ENCODE peak calls at places on chromosomes 5 and 9, in four cellular contexts. J is mesenchymal stem cell, G is H1, F is neuronal stem cell. B is an unnamed sample. For H3K79me1, the result is how much of the 10 kb centered on the place peaks cover.

GRCh38 chr5:133969654-133970324 is 1.4 kb upstream of the C5orf15 start:
- DNase-seq in G (no peak), F (no peak), J (peak), B (no peak)

GRCh38 chr9:127085186-127085585 is 37.2 kb downstream of the ANGPTL2 start:
- DNase-seq in J (no peak), G (no peak), F (no peak), B (no peak)

GRCh38 chr9:87672586-87672985 is 53.3 kb upstream of the CTSL start:
- DNase-seq in F (no peak), J (no peak), G (no peak), B (peak)

GRCh38 chr5:96120120-96120519 is 158.5 kb upstream of the ELL2 start:
- DNase-seq in G (no peak), F (no peak), J (no peak), B (no peak)

GRCh38 chr9:126443144-126443543 is 116.5 kb downstream of the MVB12B start:
- DNase-seq in J (no peak), F (no peak), G (no peak), B (peak)

GRCh38 chr5:31479706-31480105 is 52.2 kb downstream of the DROSHA start:
- DNase-seq in F (no peak), J (no peak), G (no peak), B (no peak)

GRCh38 chr5:180914646-180915045 is 15.7 kb downstream of the BTNL8 start:
- DNase-seq in J (no peak), F (no peak), G (no peak), B (no peak)

GRCh38 chr5:68368686-68369359 is 153.3 kb downstream of the PIK3R1 start:
- DNase-seq in F (no peak), G (no peak), J (no peak), B (no peak)

GRCh38 chr9:3246231-3246630 is 279.6 kb downstream of the RFX3 start:
- DNase-seq in J (no peak), F (no peak), G (no peak), B (no peak)

GRCh38 chr5:115816226-115817042 is at the start of gene CDO1:
- DNase-seq in F (peak), G (peak), J (peak), B (peak)

GRCh38 chr9:3502560-3503398 is 23.0 kb downstream of the RFX3 start:
- DNase-seq in G (no peak), F (no peak), J (no peak), B (no peak)

GRCh38 chr9:70421272-70422180 is 7.1 kb upstream of the KLF9 start:
- DNase-seq in G (no peak), J (peak), F (no peak), B (no peak)

GRCh38 chr5:124022966-124023365 is 511.0 kb downstream of the CSNK1G3 start:
- DNase-seq in J (no peak), G (no peak), F (no peak), B (no peak)

GRCh38 chr9:122498883-122499288 is 11.7 kb upstream of the OR1J2 start:
- DNase-seq in G (peak), J (peak), F (no peak), B (peak)

GRCh38 chr5:25416960-25417359 is 772.2 kb upstream of the CDH10 start:
- DNase-seq in G (no peak), J (no peak), F (no peak), B (no peak)

GRCh38 chr5:141882594-141883183 is 4.5 kb upstream of the PCDH1 start:
- DNase-seq in G (no peak), F (no peak), J (no peak), B (peak)

GRCh38 chr9:95316794-95317118 is 753 bp downstream of the FANCC start:
- DNase-seq in J (peak), F (peak), G (peak), B (peak)

GRCh38 chr5:133469252-133469651 is 143.1 kb downstream of the FSTL4 start:
- DNase-seq in G (no peak), F (no peak), J (no peak), B (no peak)

GRCh38 chr5:133404724-133405123 is 207.6 kb downstream of the FSTL4 start:
- DNase-seq in F (no peak), J (no peak), G (no peak), B (peak)

GRCh38 chr9:109789582-109790360 is 9.8 kb downstream of the PALM2AKAP2 start:
- DNase-seq in F (no peak), G (no peak), J (no peak), B (no peak)

GRCh38 chr9:98978231-98978681 is 34.5 kb downstream of the COL15A1 start:
- DNase-seq in J (peak), G (no peak), F (peak), B (no peak)

GRCh38 chr5:109688647-109688998 is 1.1 kb upstream of the MAN2A1 start:
- DNase-seq in F (no peak), J (no peak), G (no peak), B (no peak)

GRCh38 chr9:133405508-133406009 is 12.3 kb downstream of the REXO4 start:
- DNase-seq in J (peak), F (no peak), G (no peak), B (no peak)

GRCh38 chr5:72156921-72157320 is 49.6 kb downstream of the MAP1B start:
- DNase-seq in G (no peak), J (peak), F (no peak), B (no peak)
- H3K79me1 ChIP-seq in G (under half), J (under half), F (under half), B (under half)

GRCh38 chr9:16873131-16873787 is 2.8 kb upstream of the BNC2 start:
- DNase-seq in F (no peak), G (no peak), J (peak), B (no peak)
- H2BK120ac ChIP-seq in F (no peak), G (no peak), J (no peak), B (no peak)

GRCh38 chr9:80501635-80502034 is 929.9 kb downstream of the TLE4 start:
- DNase-seq in J (peak), G (no peak), F (no peak), B (no peak)
- H2AFZ ChIP-seq in J (no peak), G (peak), F (no peak), B (no peak)

GRCh38 chr9:5512658-5513452 is 2.5 kb downstream of the PDCD1LG2 start:
- DNase-seq in F (no peak), G (no peak), J (no peak), B (no peak)
- H3K79me1 ChIP-seq in F (under half), G (under half), J (under half), B (under half)

DNA sequence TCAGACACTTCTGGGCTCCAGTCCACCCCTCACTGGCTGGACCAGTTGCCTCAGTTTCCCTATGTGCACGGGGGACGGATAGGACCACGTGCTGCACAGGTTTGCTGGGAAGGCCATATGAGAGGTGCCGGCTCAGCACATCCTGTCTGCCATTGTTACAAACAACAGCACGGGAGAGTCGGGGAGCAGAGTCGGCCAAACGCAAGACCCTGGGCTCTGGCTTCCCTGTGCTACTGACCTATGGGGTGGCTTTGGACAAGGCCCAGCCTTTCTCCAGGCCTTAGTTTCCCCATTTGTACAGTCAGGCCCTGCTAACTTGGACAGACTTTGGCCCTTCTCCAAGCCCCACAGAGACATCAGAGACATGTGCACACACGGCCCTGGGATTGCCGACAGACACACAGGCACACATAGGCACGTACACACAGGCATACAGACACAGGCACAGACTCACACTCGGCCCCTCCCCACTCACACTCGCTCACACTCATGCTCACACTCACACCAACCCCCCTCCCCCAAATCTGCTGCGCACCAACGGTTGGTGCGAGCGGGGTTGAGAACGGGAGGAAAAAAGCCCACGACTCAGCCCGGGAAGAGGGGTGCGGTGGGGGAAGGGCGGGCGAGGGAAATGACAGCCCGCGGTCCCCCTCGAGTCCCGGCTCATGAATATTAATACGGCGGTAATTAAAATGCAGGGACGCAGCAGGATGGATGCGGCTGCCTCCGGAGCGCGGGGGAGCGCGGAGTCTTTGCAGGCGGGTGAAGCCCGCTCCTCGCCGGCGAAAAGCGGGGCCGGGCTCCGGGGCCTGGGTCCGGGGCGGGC is 133.0 kb downstream of the C9orf50 start:
- DNase-seq in G (no peak), F (no peak), J (peak), B (no peak)
- H2BK120ac ChIP-seq in G (peak), F (peak), J (peak), B (no peak)

GRCh38 chr5:33592245-33592644 is 151.5 kb downstream of the TARS1 start:
- DNase-seq in J (no peak), G (no peak), F (no peak), B (no peak)

GRCh38 chr5:33583332-33583731 is 142.6 kb downstream of the TARS1 start:
- DNase-seq in F (no peak), G (no peak), J (no peak), B (no peak)

GRCh38 chr5:33594006-33594405 is 153.2 kb downstream of the TARS1 start:
- DNase-seq in J (no peak), G (no peak), F (no peak), B (no peak)

DNA sequence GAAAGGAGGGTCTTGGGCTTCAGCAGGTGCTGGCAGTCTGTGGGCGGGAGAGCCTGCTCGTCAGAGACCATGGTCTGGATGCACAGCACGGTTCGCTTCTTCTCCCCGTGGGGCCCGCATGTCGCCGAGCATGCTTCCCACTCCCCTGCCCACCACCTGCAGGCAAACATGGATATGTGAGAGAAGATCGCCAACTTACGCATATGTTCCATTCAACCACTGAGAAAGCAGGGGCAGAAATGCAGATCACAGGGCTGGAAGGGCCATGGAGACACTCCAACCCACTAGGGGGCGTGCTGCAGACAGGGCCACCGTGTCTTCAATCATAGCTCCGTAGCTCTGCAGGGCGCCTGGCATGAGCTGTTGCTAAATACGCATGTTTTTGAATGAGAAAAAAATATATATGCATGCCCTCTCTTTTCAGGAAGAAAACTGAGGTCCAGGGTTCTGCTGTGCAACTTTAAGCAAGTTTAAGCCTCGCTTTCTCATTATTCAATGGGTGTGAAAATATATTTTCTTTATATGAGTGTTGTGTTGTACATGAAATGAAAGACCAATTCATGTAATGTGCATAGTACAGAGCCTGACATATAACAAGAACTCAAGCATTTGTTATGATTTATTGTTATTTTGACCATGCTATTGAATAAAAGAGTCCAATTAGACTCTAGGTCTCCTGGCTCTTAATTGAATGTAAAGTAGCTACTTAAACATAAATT is 148.0 kb downstream of the TARS1 start:
- DNase-seq in J (no peak), G (peak), F (no peak), B (peak)
- H2AFZ ChIP-seq in J (no peak), G (peak), F (no peak), B (no peak)

GRCh38 chr9:91817106-91817492 is 132.9 kb downstream of the ROR2 start:
- DNase-seq in J (no peak), F (no peak), G (no peak), B (no peak)
- H3K79me1 ChIP-seq in J (under half), F (under half), G (under half), B (under half)

DNA sequence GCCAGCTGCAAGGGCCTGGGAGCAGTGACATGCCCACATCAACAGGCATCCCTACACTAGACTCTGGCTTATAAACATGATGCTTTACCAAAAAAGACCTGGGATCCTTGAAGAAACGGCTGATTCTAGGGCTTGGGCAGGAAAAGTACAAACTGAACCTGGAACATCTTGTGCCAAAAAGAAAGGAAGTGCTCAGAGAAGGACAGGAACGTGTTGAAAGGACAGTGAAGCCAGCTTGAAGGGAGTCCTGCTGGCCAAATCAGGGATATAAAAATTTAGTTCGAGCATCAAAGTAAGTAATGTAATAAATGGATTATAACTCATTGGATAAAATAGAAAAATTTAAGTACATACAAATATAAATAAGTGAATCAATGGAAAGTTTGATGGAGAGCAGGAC is 58.1 kb downstream of the ALDH7A1 start:
- DNase-seq in F (no peak), J (no peak), G (no peak), B (no peak)
- H2BK120ac ChIP-seq in F (no peak), J (no peak), G (no peak), B (no peak)

GRCh38 chr9:37034938-37035471 is 937 bp upstream of the PAX5 start:
- DNase-seq in F (no peak), G (no peak), J (no peak), B (peak)
- H2AFZ ChIP-seq in F (peak), G (no peak), J (no peak), B (no peak)

GRCh38 chr9:35703906-35704672 is 14.4 kb upstream of the TPM2 start:
- DNase-seq in G (no peak), J (no peak), F (no peak), B (no peak)
- H3K79me1 ChIP-seq in G (under half), J (under half), F (under half), B (under half)

B was measured in H9.